ENCODE peak calls at places on chromosomes 6 and 20, in seven cellular contexts. One of them, this sample, is unnamed. For H3K4me1, the result is how much of the 10 kb centered on the place peaks cover.

GRCh38 chr6:1110164-1110563 is 201.7 kb upstream of the FOXQ1 start:
- DNase-seq in astrocyte: no peak
- DNase-seq in prostate gland: no peak
- DNase-seq in breast epithelium: no peak
- DNase-seq in cardiac muscle cell: no peak
- DNase-seq in CD4-positive, CD25-positive, alpha-beta regulatory T cell: no peak
- DNase-seq in psoas muscle: no peak
- DNase-seq in this sample: no peak

GRCh38 chr20:36085686-36086267 is 68.8 kb upstream of the EPB41L1 start:
- DNase-seq in astrocyte: peak
- DNase-seq in cardiac muscle cell: peak
- DNase-seq in breast epithelium: no peak
- DNase-seq in psoas muscle: no peak
- DNase-seq in CD4-positive, CD25-positive, alpha-beta regulatory T cell: no peak
- DNase-seq in prostate gland: no peak
- DNase-seq in this sample: no peak

GRCh38 chr20:13022401-13023170 is 13.8 kb downstream of the SPTLC3 start:
- DNase-seq in cardiac muscle cell: peak
- DNase-seq in CD4-positive, CD25-positive, alpha-beta regulatory T cell: no peak
- DNase-seq in astrocyte: peak
- DNase-seq in prostate gland: no peak
- DNase-seq in breast epithelium: no peak
- DNase-seq in psoas muscle: no peak
- DNase-seq in this sample: no peak

GRCh38 chr6:111737065-111737521 is 131.4 kb upstream of the TRAF3IP2 start:
- DNase-seq in breast epithelium: no peak
- DNase-seq in prostate gland: no peak
- DNase-seq in astrocyte: peak
- DNase-seq in psoas muscle: no peak
- DNase-seq in CD4-positive, CD25-positive, alpha-beta regulatory T cell: peak
- DNase-seq in cardiac muscle cell: peak
- DNase-seq in this sample: no peak

GRCh38 chr6:34182751-34183531 is 37.1 kb upstream of the GRM4 start:
- DNase-seq in astrocyte: no peak
- DNase-seq in prostate gland: no peak
- DNase-seq in CD4-positive, CD25-positive, alpha-beta regulatory T cell: peak
- DNase-seq in cardiac muscle cell: no peak
- DNase-seq in psoas muscle: no peak
- DNase-seq in breast epithelium: no peak
- DNase-seq in this sample: peak

GRCh38 chr6:127481628-127482027 is 22.4 kb upstream of the KIAA0408 start:
- DNase-seq in CD4-positive, CD25-positive, alpha-beta regulatory T cell: no peak
- DNase-seq in astrocyte: peak
- DNase-seq in psoas muscle: no peak
- DNase-seq in cardiac muscle cell: peak
- DNase-seq in breast epithelium: no peak
- DNase-seq in prostate gland: no peak
- DNase-seq in this sample: no peak

GRCh38 chr6:68652117-68652536 is 17.0 kb downstream of the ADGRB3 start:
- DNase-seq in prostate gland: no peak
- DNase-seq in CD4-positive, CD25-positive, alpha-beta regulatory T cell: no peak
- DNase-seq in psoas muscle: no peak
- DNase-seq in astrocyte: no peak
- DNase-seq in breast epithelium: no peak
- DNase-seq in cardiac muscle cell: no peak
- DNase-seq in this sample: no peak

GRCh38 chr20:10228330-10228729 is 9.7 kb downstream of the SNAP25 start:
- DNase-seq in psoas muscle: no peak
- DNase-seq in prostate gland: no peak
- DNase-seq in CD4-positive, CD25-positive, alpha-beta regulatory T cell: no peak
- DNase-seq in cardiac muscle cell: no peak
- DNase-seq in astrocyte: no peak
- DNase-seq in breast epithelium: no peak
- DNase-seq in this sample: no peak

GRCh38 chr20:39691151-39691862 is 729.2 kb downstream of the DHX35 start:
- DNase-seq in prostate gland: no peak
- DNase-seq in breast epithelium: no peak
- DNase-seq in astrocyte: no peak
- DNase-seq in psoas muscle: no peak
- DNase-seq in cardiac muscle cell: no peak
- DNase-seq in CD4-positive, CD25-positive, alpha-beta regulatory T cell: no peak
- DNase-seq in this sample: no peak

GRCh38 chr6:111718990-111719389 is 113.3 kb upstream of the TRAF3IP2 start:
- DNase-seq in psoas muscle: no peak
- DNase-seq in prostate gland: no peak
- DNase-seq in astrocyte: no peak
- DNase-seq in breast epithelium: no peak
- DNase-seq in CD4-positive, CD25-positive, alpha-beta regulatory T cell: no peak
- DNase-seq in cardiac muscle cell: no peak
- DNase-seq in this sample: no peak

GRCh38 chr6:163529605-163530004 is 115.1 kb downstream of the QKI start:
- DNase-seq in breast epithelium: no peak
- DNase-seq in CD4-positive, CD25-positive, alpha-beta regulatory T cell: no peak
- DNase-seq in psoas muscle: no peak
- DNase-seq in prostate gland: no peak
- DNase-seq in astrocyte: peak
- DNase-seq in cardiac muscle cell: peak
- DNase-seq in this sample: no peak

GRCh38 chr6:37089783-37090182 is 80.2 kb upstream of the PIM1 start:
- DNase-seq in breast epithelium: no peak
- DNase-seq in CD4-positive, CD25-positive, alpha-beta regulatory T cell: no peak
- DNase-seq in prostate gland: no peak
- DNase-seq in astrocyte: no peak
- DNase-seq in cardiac muscle cell: no peak
- DNase-seq in psoas muscle: no peak
- DNase-seq in this sample: no peak

GRCh38 chr20:51043811-51044210 is 20.9 kb upstream of the KCNG1 start:
- DNase-seq in cardiac muscle cell: no peak
- DNase-seq in CD4-positive, CD25-positive, alpha-beta regulatory T cell: no peak
- DNase-seq in astrocyte: peak
- DNase-seq in breast epithelium: no peak
- DNase-seq in psoas muscle: no peak
- DNase-seq in prostate gland: no peak
- DNase-seq in this sample: no peak

GRCh38 chr6:4599924-4600323 is 176.3 kb upstream of the CDYL start:
- DNase-seq in astrocyte: peak
- DNase-seq in breast epithelium: no peak
- DNase-seq in cardiac muscle cell: peak
- DNase-seq in CD4-positive, CD25-positive, alpha-beta regulatory T cell: no peak
- DNase-seq in prostate gland: no peak
- DNase-seq in psoas muscle: no peak
- DNase-seq in this sample: no peak

GRCh38 chr6:50102676-50103075 is 52.9 kb upstream of the DEFB112 start:
- DNase-seq in psoas muscle: no peak
- DNase-seq in prostate gland: no peak
- DNase-seq in cardiac muscle cell: no peak
- DNase-seq in astrocyte: no peak
- DNase-seq in breast epithelium: no peak
- DNase-seq in CD4-positive, CD25-positive, alpha-beta regulatory T cell: no peak
- DNase-seq in this sample: no peak

GRCh38 chr6:134007077-134007476 is 45.3 kb downstream of the SLC2A12 start:
- DNase-seq in prostate gland: peak
- DNase-seq in CD4-positive, CD25-positive, alpha-beta regulatory T cell: no peak
- DNase-seq in cardiac muscle cell: no peak
- DNase-seq in breast epithelium: peak
- DNase-seq in psoas muscle: no peak
- DNase-seq in astrocyte: no peak
- DNase-seq in this sample: no peak

GRCh38 chr6:108650325-108650724 is 89.6 kb downstream of the FOXO3 start:
- DNase-seq in prostate gland: no peak
- DNase-seq in cardiac muscle cell: no peak
- DNase-seq in breast epithelium: no peak
- DNase-seq in CD4-positive, CD25-positive, alpha-beta regulatory T cell: no peak
- DNase-seq in astrocyte: no peak
- DNase-seq in psoas muscle: no peak
- DNase-seq in this sample: no peak

GRCh38 chr6:33581186-33581585 is 1.1 kb upstream of the BAK1 start:
- DNase-seq in prostate gland: no peak
- DNase-seq in breast epithelium: no peak
- DNase-seq in psoas muscle: no peak
- DNase-seq in astrocyte: no peak
- DNase-seq in cardiac muscle cell: no peak
- DNase-seq in CD4-positive, CD25-positive, alpha-beta regulatory T cell: no peak
- DNase-seq in this sample: no peak

GRCh38 chr20:34579936-34580587 is 21.5 kb downstream of the MAP1LC3A start:
- DNase-seq in cardiac muscle cell: no peak
- DNase-seq in psoas muscle: no peak
- DNase-seq in astrocyte: peak
- DNase-seq in breast epithelium: no peak
- DNase-seq in CD4-positive, CD25-positive, alpha-beta regulatory T cell: peak
- DNase-seq in prostate gland: no peak
- DNase-seq in this sample: no peak

GRCh38 chr6:90319979-90320667 is 23.5 kb upstream of the BACH2 start:
- DNase-seq in CD4-positive, CD25-positive, alpha-beta regulatory T cell: no peak
- DNase-seq in prostate gland: no peak
- DNase-seq in astrocyte: no peak
- DNase-seq in psoas muscle: no peak
- DNase-seq in breast epithelium: no peak
- DNase-seq in cardiac muscle cell: no peak
- DNase-seq in this sample: no peak

GRCh38 chr20:4613718-4614620 is 107.7 kb upstream of the PRND start:
- DNase-seq in psoas muscle: no peak
- DNase-seq in CD4-positive, CD25-positive, alpha-beta regulatory T cell: peak
- DNase-seq in astrocyte: peak
- DNase-seq in breast epithelium: peak
- DNase-seq in cardiac muscle cell: peak
- DNase-seq in prostate gland: no peak
- DNase-seq in this sample: peak

GRCh38 chr20:12883507-12883885 is 125.3 kb upstream of the SPTLC3 start:
- DNase-seq in prostate gland: no peak
- DNase-seq in astrocyte: no peak
- DNase-seq in breast epithelium: no peak
- DNase-seq in psoas muscle: no peak
- DNase-seq in cardiac muscle cell: no peak
- DNase-seq in CD4-positive, CD25-positive, alpha-beta regulatory T cell: no peak
- DNase-seq in this sample: no peak

GRCh38 chr20:41049451-41049850 is 20.8 kb downstream of the TOP1 start:
- DNase-seq in CD4-positive, CD25-positive, alpha-beta regulatory T cell: no peak
- DNase-seq in psoas muscle: no peak
- DNase-seq in astrocyte: no peak
- DNase-seq in prostate gland: no peak
- DNase-seq in cardiac muscle cell: no peak
- DNase-seq in breast epithelium: no peak
- DNase-seq in this sample: no peak
- H3K4me3 ChIP-seq in CD4-positive, CD25-positive, alpha-beta regulatory T cell: peak
- H3K4me3 ChIP-seq in psoas muscle: no peak
- H3K4me3 ChIP-seq in astrocyte: no peak
- H3K4me3 ChIP-seq in prostate gland: no peak
- H3K4me3 ChIP-seq in cardiac muscle cell: no peak
- H3K4me3 ChIP-seq in breast epithelium: no peak
- H3K4me3 ChIP-seq in this sample: peak

GRCh38 chr6:145863988-145864616 is 49.5 kb upstream of the FBXO30 start:
- DNase-seq in cardiac muscle cell: no peak
- DNase-seq in CD4-positive, CD25-positive, alpha-beta regulatory T cell: no peak
- DNase-seq in prostate gland: no peak
- DNase-seq in psoas muscle: no peak
- DNase-seq in astrocyte: no peak
- DNase-seq in breast epithelium: no peak
- DNase-seq in this sample: no peak

GRCh38 chr6:145865175-145865574 is 50.6 kb upstream of the FBXO30 start:
- DNase-seq in cardiac muscle cell: no peak
- DNase-seq in astrocyte: no peak
- DNase-seq in psoas muscle: no peak
- DNase-seq in breast epithelium: no peak
- DNase-seq in prostate gland: no peak
- DNase-seq in CD4-positive, CD25-positive, alpha-beta regulatory T cell: peak
- DNase-seq in this sample: peak

GRCh38 chr6:145863396-145863795 is 48.8 kb upstream of the FBXO30 start:
- DNase-seq in prostate gland: no peak
- DNase-seq in astrocyte: no peak
- DNase-seq in CD4-positive, CD25-positive, alpha-beta regulatory T cell: no peak
- DNase-seq in breast epithelium: no peak
- DNase-seq in psoas muscle: no peak
- DNase-seq in cardiac muscle cell: no peak
- DNase-seq in this sample: no peak

GRCh38 chr6:145865595-145865994 is 51.0 kb upstream of the FBXO30 start:
- DNase-seq in prostate gland: no peak
- DNase-seq in breast epithelium: no peak
- DNase-seq in psoas muscle: no peak
- DNase-seq in cardiac muscle cell: no peak
- DNase-seq in CD4-positive, CD25-positive, alpha-beta regulatory T cell: peak
- DNase-seq in astrocyte: no peak
- DNase-seq in this sample: no peak

GRCh38 chr6:145866449-145867401 is 52.1 kb upstream of the FBXO30 start:
- DNase-seq in prostate gland: no peak
- DNase-seq in CD4-positive, CD25-positive, alpha-beta regulatory T cell: peak
- DNase-seq in breast epithelium: no peak
- DNase-seq in astrocyte: no peak
- DNase-seq in psoas muscle: no peak
- DNase-seq in cardiac muscle cell: no peak
- DNase-seq in this sample: no peak
- H3K4me1 ChIP-seq in prostate gland: under half
- H3K4me1 ChIP-seq in CD4-positive, CD25-positive, alpha-beta regulatory T cell: under half
- H3K4me1 ChIP-seq in breast epithelium: under half
- H3K4me1 ChIP-seq in astrocyte: under half
- H3K4me1 ChIP-seq in psoas muscle: under half
- H3K4me1 ChIP-seq in cardiac muscle cell: under half
- H3K4me1 ChIP-seq in this sample: under half

GRCh38 chr6:79673947-79674346 is 42.8 kb downstream of the SH3BGRL2 start:
- DNase-seq in CD4-positive, CD25-positive, alpha-beta regulatory T cell: no peak
- DNase-seq in psoas muscle: no peak
- DNase-seq in prostate gland: no peak
- DNase-seq in astrocyte: no peak
- DNase-seq in breast epithelium: no peak
- DNase-seq in cardiac muscle cell: no peak
- DNase-seq in this sample: no peak

GRCh38 chr6:79669766-79670165 is 38.6 kb downstream of the SH3BGRL2 start:
- DNase-seq in breast epithelium: no peak
- DNase-seq in astrocyte: no peak
- DNase-seq in CD4-positive, CD25-positive, alpha-beta regulatory T cell: no peak
- DNase-seq in prostate gland: no peak
- DNase-seq in cardiac muscle cell: no peak
- DNase-seq in psoas muscle: no peak
- DNase-seq in this sample: no peak

GRCh38 chr6:79671605-79672266 is 40.6 kb downstream of the SH3BGRL2 start:
- DNase-seq in astrocyte: peak
- DNase-seq in cardiac muscle cell: no peak
- DNase-seq in psoas muscle: no peak
- DNase-seq in CD4-positive, CD25-positive, alpha-beta regulatory T cell: peak
- DNase-seq in prostate gland: peak
- DNase-seq in breast epithelium: peak
- DNase-seq in this sample: peak

GRCh38 chr6:79670789-79671188 is 39.7 kb downstream of the SH3BGRL2 start:
- DNase-seq in prostate gland: no peak
- DNase-seq in cardiac muscle cell: no peak
- DNase-seq in CD4-positive, CD25-positive, alpha-beta regulatory T cell: no peak
- DNase-seq in psoas muscle: no peak
- DNase-seq in breast epithelium: no peak
- DNase-seq in astrocyte: no peak
- DNase-seq in this sample: no peak

GRCh38 chr6:79672631-79673065 is 41.5 kb downstream of the SH3BGRL2 start:
- DNase-seq in CD4-positive, CD25-positive, alpha-beta regulatory T cell: peak
- DNase-seq in astrocyte: peak
- DNase-seq in breast epithelium: no peak
- DNase-seq in prostate gland: no peak
- DNase-seq in psoas muscle: no peak
- DNase-seq in cardiac muscle cell: peak
- DNase-seq in this sample: peak
- H3K27ac ChIP-seq in CD4-positive, CD25-positive, alpha-beta regulatory T cell: no peak
- H3K27ac ChIP-seq in astrocyte: no peak
- H3K27ac ChIP-seq in breast epithelium: peak
- H3K27ac ChIP-seq in prostate gland: no peak
- H3K27ac ChIP-seq in psoas muscle: no peak
- H3K27ac ChIP-seq in cardiac muscle cell: peak
- H3K27ac ChIP-seq in this sample: no peak

GRCh38 chr6:155248021-155249001 is 15.5 kb upstream of the CLDN20 start:
- DNase-seq in psoas muscle: no peak
- DNase-seq in astrocyte: peak
- DNase-seq in prostate gland: peak
- DNase-seq in cardiac muscle cell: peak
- DNase-seq in breast epithelium: peak
- DNase-seq in CD4-positive, CD25-positive, alpha-beta regulatory T cell: peak
- DNase-seq in this sample: no peak
- H3K4me3 ChIP-seq in psoas muscle: no peak
- H3K4me3 ChIP-seq in astrocyte: no peak
- H3K4me3 ChIP-seq in prostate gland: no peak
- H3K4me3 ChIP-seq in cardiac muscle cell: no peak
- H3K4me3 ChIP-seq in breast epithelium: no peak
- H3K4me3 ChIP-seq in CD4-positive, CD25-positive, alpha-beta regulatory T cell: no peak
- H3K4me3 ChIP-seq in this sample: no peak

This sample was measured in naive thymus-derived CD4-positive, alpha-beta T cell.